ENCODE peak calls at places on chromosomes 16 and 17, in ten cellular contexts. H, I, X, Z, B, T, V, S, F and W are unnamed samples.

GRCh38 chr17:2120550-2121335 is 65.8 kb downstream of the HIC1 start:
- DNase-seq in H (peak), I (no peak), X (no peak), Z (no peak), B (peak), T (no peak), V (no peak), S (no peak), F (no peak), W (no peak)

GRCh38 chr16:51222016-51222415 is 70.9 kb upstream of the SALL1 start:
- DNase-seq in H (no peak), I (no peak), X (no peak), Z (no peak), B (no peak), T (no peak), V (no peak), S (no peak), F (no peak), W (no peak)

GRCh38 chr17:61393904-61394629 is 5.6 kb upstream of the TBX2 start:
- DNase-seq in H (peak), I (no peak), X (no peak), Z (peak), B (no peak), T (no peak), V (no peak), S (no peak), F (no peak), W (no peak)

GRCh38 chr16:3696425-3697218 is 20.7 kb downstream of the TRAP1 start:
- DNase-seq in H (peak), I (no peak), X (no peak), Z (no peak), B (peak), T (no peak), V (peak), S (no peak), F (no peak), W (no peak)

GRCh38 chr16:56911771-56912541 is 20.0 kb upstream of the HERPUD1 start:
- DNase-seq in H (peak), I (peak), X (no peak), Z (peak), B (no peak), T (peak), V (no peak), S (peak), F (no peak), W (no peak)

GRCh38 chr17:82023447-82024241 is 539 bp downstream of the LRRC45 start:
- DNase-seq in H (peak), I (no peak), X (peak), Z (no peak), B (no peak), T (no peak), V (no peak), S (no peak), F (no peak), W (peak)

GRCh38 chr17:42441717-42442565 is 16.7 kb upstream of the ATP6V0A1 start:
- DNase-seq in H (no peak), I (no peak), X (peak), Z (peak), B (no peak), T (peak), V (no peak), S (no peak), F (no peak), W (no peak)

GRCh38 chr16:74186589-74186988 is 110.0 kb upstream of the PSMD7 start:
- DNase-seq in H (peak), I (no peak), X (no peak), Z (no peak), B (no peak), T (no peak), V (peak), S (no peak), F (no peak), W (no peak)

GRCh38 chr17:66467766-66468165 is 165.4 kb downstream of the PRKCA start:
- DNase-seq in H (peak), I (no peak), X (no peak), Z (no peak), B (peak), T (no peak), V (no peak), S (no peak), F (no peak), W (no peak)

GRCh38 chr17:80877829-80878303 is 113.8 kb upstream of the CHMP6 start:
- DNase-seq in H (no peak), I (no peak), X (no peak), Z (no peak), B (no peak), T (no peak), V (no peak), S (peak), F (no peak), W (no peak)

GRCh38 chr17:41615454-41615853 is 2.9 kb upstream of the KRT16 start:
- DNase-seq in H (no peak), I (no peak), X (peak), Z (peak), B (peak), T (no peak), V (no peak), S (no peak), F (no peak), W (no peak)

GRCh38 chr16:72291121-72291520 is 119.2 kb upstream of the PMFBP1 start:
- DNase-seq in H (no peak), I (no peak), X (peak), Z (no peak), B (peak), T (no peak), V (no peak), S (no peak), F (no peak), W (no peak)

GRCh38 chr16:24070851-24071250 is 185.3 kb upstream of the CACNG3 start:
- DNase-seq in H (peak), I (peak), X (peak), Z (peak), B (no peak), T (no peak), V (peak), S (no peak), F (no peak), W (peak)

GRCh38 chr16:64153718-64154117 is 968.1 kb downstream of the CDH11 start:
- DNase-seq in H (peak), I (no peak), X (no peak), Z (no peak), B (peak), T (no peak), V (no peak), S (no peak), F (no peak), W (no peak)

GRCh38 chr17:30933966-30934365 is 12.2 kb downstream of the ADAP2 start:
- DNase-seq in H (no peak), I (no peak), X (no peak), Z (no peak), B (no peak), T (no peak), V (no peak), S (no peak), F (no peak), W (no peak)

GRCh38 chr16:66357523-66357928 is 9.0 kb upstream of the CDH5 start:
- DNase-seq in H (peak), I (peak), X (peak), Z (peak), B (peak), T (peak), V (peak), S (no peak), F (peak), W (peak)

GRCh38 chr16:11675561-11676511 is 7.6 kb downstream of the SNN start:
- DNase-seq in H (peak), I (no peak), X (peak), Z (no peak), B (no peak), T (peak), V (no peak), S (no peak), F (peak), W (no peak)

GRCh38 chr17:76867578-76868175 is 527 bp upstream of the MGAT5B start:
- DNase-seq in H (peak), I (no peak), X (peak), Z (no peak), B (peak), T (no peak), V (no peak), S (no peak), F (no peak), W (no peak)

GRCh38 chr17:11730747-11731146 is 132.5 kb downstream of the DNAH9 start:
- DNase-seq in H (no peak), I (no peak), X (no peak), Z (no peak), B (no peak), T (no peak), V (no peak), S (no peak), F (no peak), W (no peak)

GRCh38 chr17:35906559-35907265 is 23.9 kb downstream of the RDM1 start:
- DNase-seq in H (no peak), I (no peak), X (no peak), Z (no peak), B (peak), T (no peak), V (no peak), S (no peak), F (no peak), W (no peak)

GRCh38 chr16:48597563-48598392 is 12.2 kb downstream of the N4BP1 start:
- DNase-seq in H (peak), I (no peak), X (no peak), Z (no peak), B (peak), T (no peak), V (no peak), S (no peak), F (no peak), W (no peak)

GRCh38 chr17:43171761-43172487 is 910 bp downstream of the NBR1 start:
- DNase-seq in H (peak), I (no peak), X (peak), Z (peak), B (peak), T (peak), V (peak), S (no peak), F (no peak), W (peak)

GRCh38 chr16:3971261-3971660 is 90.7 kb upstream of the CREBBP start:
- DNase-seq in H (peak), I (peak), X (no peak), Z (no peak), B (peak), T (no peak), V (no peak), S (no peak), F (no peak), W (no peak)

GRCh38 chr17:76588182-76588581 is 2.5 kb upstream of the ST6GALNAC2 start:
- DNase-seq in H (no peak), I (peak), X (no peak), Z (no peak), B (no peak), T (no peak), V (no peak), S (no peak), F (no peak), W (no peak)

GRCh38 chr17:80761421-80761871 is 216.8 kb downstream of the RPTOR start:
- DNase-seq in H (peak), I (no peak), X (no peak), Z (no peak), B (peak), T (no peak), V (peak), S (peak), F (peak), W (no peak)

GRCh38 chr17:492015-492399 is 139.4 kb upstream of the RPH3AL start:
- DNase-seq in H (no peak), I (no peak), X (no peak), Z (no peak), B (no peak), T (no peak), V (no peak), S (no peak), F (no peak), W (no peak)

GRCh38 chr17:489758-490329 is 137.2 kb upstream of the RPH3AL start:
- DNase-seq in H (peak), I (peak), X (peak), Z (peak), B (peak), T (peak), V (peak), S (no peak), F (peak), W (peak)

GRCh38 chr17:493666-494065 is 141.1 kb upstream of the RPH3AL start:
- DNase-seq in H (no peak), I (no peak), X (no peak), Z (no peak), B (no peak), T (no peak), V (no peak), S (no peak), F (no peak), W (no peak)

GRCh38 chr17:488993-489757 is 136.6 kb upstream of the RPH3AL start:
- DNase-seq in H (peak), I (no peak), X (peak), Z (peak), B (no peak), T (no peak), V (peak), S (no peak), F (peak), W (peak)

DNA sequence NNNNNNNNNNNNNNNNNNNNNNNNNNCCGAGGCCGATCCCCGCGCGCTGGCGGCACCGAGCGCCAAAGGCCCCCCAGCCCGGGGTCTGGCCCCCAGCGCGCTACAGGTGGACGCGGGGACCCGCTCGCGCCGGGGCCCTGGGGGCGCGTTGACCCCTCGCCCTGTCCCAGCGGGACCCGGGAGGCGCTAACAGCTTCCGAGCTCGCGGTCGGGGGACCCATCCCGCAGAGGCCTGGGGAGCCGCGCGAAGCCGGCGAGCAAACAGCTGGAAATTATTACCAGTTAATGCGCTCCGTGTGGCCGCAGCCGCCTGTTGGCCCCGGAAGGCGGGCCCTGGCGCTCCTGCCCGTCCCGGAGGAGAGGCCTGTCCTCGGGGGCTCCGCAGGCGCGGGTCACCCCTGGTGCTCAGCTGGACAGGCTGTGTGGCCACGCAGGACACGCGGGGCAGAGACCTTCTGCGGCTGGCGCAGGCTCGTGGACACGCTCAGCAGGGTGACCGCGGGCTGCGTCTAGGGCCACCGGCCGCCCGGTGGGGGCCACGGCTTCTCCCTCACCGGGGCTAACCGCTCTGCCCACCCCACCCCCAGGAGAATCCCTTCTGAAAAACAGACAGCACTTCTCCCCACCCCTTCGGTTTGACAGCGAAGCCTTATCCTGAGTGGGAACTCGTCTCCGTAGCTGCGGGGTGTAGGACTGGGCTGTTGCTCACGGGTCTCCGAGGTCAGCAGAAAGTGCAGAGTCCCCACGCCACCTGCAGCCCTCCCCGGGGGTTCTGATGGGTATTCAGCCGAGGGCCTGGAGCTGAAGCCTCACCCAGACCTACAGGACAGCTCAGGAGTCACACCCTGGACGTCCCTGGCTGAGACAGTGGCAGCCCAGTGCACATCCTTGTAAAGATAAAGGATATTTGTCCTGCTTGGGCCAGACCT is 138.7 kb upstream of the RPH3AL start:
- DNase-seq in H (peak), I (peak), X (peak), Z (peak), B (peak), T (peak), V (peak), S (peak), F (peak), W (peak)
- TF ChIP-seq CTCF in H (no peak), I (no peak), X (no peak), Z (no peak), B (no peak), T (no peak), V (no peak), S (no peak), F (no peak), W (no peak)

DNA sequence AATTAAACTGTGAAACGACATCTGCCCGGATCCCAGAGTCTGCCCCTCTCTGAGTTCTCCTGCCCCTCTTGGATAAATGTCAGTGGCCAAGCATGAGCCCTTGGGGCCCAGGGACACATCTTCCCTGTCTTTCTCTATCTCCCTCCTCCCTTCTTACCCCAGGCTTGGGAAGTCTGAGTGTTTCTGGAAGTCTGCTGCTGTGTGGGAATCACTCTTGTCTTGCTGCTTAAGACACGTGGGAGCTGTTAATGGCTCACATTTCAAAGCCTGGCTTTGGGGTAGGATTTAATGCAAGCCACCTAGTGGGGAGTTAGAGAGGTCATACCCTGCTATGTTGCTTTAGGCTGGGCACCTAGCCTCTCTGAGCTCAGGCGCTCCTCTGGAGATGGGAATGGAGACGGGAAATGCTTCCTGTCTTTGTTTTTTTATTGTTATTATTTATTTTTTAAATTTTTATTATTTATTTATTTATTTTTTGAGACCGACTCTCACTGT is 218.5 kb upstream of the CIBAR2 start:
- DNase-seq in H (peak), I (peak), X (peak), Z (peak), B (peak), T (no peak), V (peak), S (no peak), F (peak), W (peak)
- TF ChIP-seq CTCF in H (peak), I (no peak), X (peak), Z (peak), B (peak), T (no peak), V (peak), S (peak), F (peak), W (peak)

DNA sequence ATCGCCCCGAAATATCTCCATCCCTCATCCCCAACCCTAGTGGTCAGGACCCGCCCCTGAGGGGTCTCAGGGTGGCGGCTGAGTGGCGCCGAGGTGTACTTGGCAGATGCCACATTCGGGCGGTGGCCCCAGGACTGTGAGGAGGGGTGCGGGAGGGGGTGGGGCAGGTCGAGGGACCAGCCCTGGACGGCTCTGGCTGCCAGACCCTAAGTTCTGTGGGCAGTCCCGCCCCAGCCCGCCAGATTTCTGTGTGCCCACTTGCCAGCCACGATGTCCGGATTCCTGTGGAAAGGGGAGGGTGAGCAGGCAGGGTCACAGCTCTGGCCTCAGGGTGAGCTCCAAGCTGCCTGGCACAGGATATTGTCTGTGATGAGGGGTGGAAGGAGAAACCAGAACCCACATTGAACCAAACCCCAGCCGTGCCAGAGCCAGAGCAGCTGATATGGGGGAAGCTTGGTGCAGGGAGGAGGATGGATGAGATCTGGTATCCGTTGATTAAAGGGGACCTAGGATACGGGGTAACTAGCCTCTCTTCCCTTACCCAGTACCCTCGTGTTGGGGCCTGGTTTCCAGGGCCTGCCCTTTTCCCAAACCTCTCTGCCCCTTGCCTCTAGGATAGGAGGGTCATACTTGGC is 1.1 kb upstream of the CHAD start:
- DNase-seq in H (no peak), I (no peak), X (peak), Z (no peak), B (no peak), T (peak), V (no peak), S (no peak), F (no peak), W (no peak)
- TF ChIP-seq CTCF in H (no peak), I (no peak), X (no peak), Z (no peak), B (no peak), T (no peak), V (no peak), S (no peak), F (no peak), W (no peak)

DNA sequence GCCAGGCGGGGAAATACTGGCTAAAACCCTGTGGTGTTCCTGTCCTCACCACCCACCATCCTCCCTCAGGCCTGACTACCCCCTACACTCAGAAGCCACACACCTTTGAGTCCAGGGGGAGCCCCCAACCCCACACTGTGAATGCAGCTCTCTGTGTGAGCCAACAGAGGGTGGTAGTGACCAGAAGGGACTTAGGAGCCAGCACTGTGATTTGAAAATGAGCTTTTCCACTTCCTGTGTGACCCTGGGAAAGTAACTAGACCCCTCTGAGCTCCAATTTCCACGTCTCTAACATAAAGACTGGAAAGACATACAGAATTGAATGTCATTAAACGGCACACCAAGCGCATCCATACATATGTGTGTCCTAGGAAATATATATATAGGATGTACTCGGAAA is 58.7 kb downstream of the SDK2 start:
- DNase-seq in H (no peak), I (no peak), X (peak), Z (no peak), B (no peak), T (no peak), V (no peak), S (no peak), F (no peak), W (no peak)
- TF ChIP-seq CTCF in H (no peak), I (peak), X (peak), Z (peak), B (no peak), T (no peak), V (peak), S (no peak), F (no peak), W (no peak)

GRCh38 chr17:63497708-63498483 is 21.0 kb downstream of the ACE start:
- DNase-seq in H (peak), I (no peak), X (peak), Z (peak), B (no peak), T (no peak), V (peak), S (no peak), F (no peak), W (peak)
- TF ChIP-seq CTCF in H (peak), I (no peak), X (peak), Z (peak), B (peak), T (no peak), V (peak), S (no peak), F (no peak), W (peak)

DNA sequence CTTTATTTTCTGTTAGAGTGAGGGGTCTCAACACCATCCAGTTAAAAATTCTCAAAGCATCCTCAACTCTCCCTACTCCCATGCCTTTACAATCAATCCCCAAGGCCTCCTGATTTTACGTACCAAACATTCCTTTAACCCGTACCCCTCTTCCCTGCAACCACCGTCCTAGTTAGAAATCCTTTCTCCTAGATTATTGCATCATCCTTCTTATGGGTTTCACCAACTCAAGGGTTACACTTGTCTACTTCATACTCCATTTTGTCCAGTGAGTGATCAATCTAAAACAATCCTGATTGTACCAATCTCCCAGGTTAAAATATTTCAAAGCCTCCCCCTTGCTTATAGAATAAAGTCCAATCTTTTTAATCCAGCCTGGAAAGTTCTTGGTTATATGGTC is 24.7 kb downstream of the SOX9 start:
- DNase-seq in H (no peak), I (no peak), X (no peak), Z (no peak), B (no peak), T (no peak), V (no peak), S (no peak), F (no peak), W (no peak)
- TF ChIP-seq CTCF in H (no peak), I (no peak), X (no peak), Z (no peak), B (no peak), T (no peak), V (no peak), S (no peak), F (no peak), W (no peak)